ENCODE peak calls at places on chromosomes 2 and 18, in seven cellular contexts. E is left lung; G is activated naive CD4-positive, alpha-beta T cell treated with anti-CD3 and anti-CD28 coated beads, Interleukin-2, amount 10 ng/mL, durations not matched to agents 7 days and 5 days; L is heart right ventricle; A is NAMALWA; U is omental fat pad; Y is progenitor cell of endocrine pancreas. T is an unnamed sample.

GRCh38 chr18:28767781-28768211 is 590.9 kb upstream of the CDH2 start:
- DNase-seq in E (no peak), G (no peak), L (no peak), A (no peak), U (no peak), Y (no peak), T (no peak)

GRCh38 chr18:36770315-36770946 is 58.4 kb downstream of the TPGS2 start:
- DNase-seq in E (no peak), G (no peak), L (no peak), A (no peak), U (no peak), Y (no peak), T (no peak)

GRCh38 chr2:86700705-86701104 is 19.4 kb upstream of the RMND5A start:
- DNase-seq in E (no peak), G (no peak), L (no peak), A (no peak), U (no peak), Y (no peak), T (no peak)

GRCh38 chr2:175823291-175824073 is 178.6 kb downstream of the LNPK start:
- DNase-seq in E (no peak), G (no peak), L (no peak), A (no peak), U (no peak), Y (no peak), T (no peak)

GRCh38 chr2:156110890-156111289 is 221.6 kb downstream of the NR4A2 start:
- DNase-seq in E (no peak), G (peak; percentile 21), L (no peak), A (peak; percentile 73), U (no peak), Y (peak; percentile 13), T (no peak)

GRCh38 chr2:187577310-187577709 is 23.1 kb upstream of the TFPI start:
- DNase-seq in E (no peak), G (no peak), L (no peak), A (peak; percentile 5), U (no peak), Y (no peak), T (no peak)

GRCh38 chr2:14867853-14868252 is 235.3 kb downstream of the LRATD1 start:
- DNase-seq in E (no peak), G (no peak), L (no peak), A (no peak), U (no peak), Y (no peak), T (no peak)

GRCh38 chr18:67410075-67410474 is 106.4 kb downstream of the DSEL start:
- DNase-seq in E (no peak), G (no peak), L (no peak), A (no peak), U (no peak), Y (no peak), T (no peak)

GRCh38 chr2:238162171-238162515 is 3.4 kb downstream of the ERFE start:
- DNase-seq in E (no peak), G (no peak), L (no peak), A (no peak), U (no peak), Y (no peak), T (peak; percentile 13)

GRCh38 chr2:8545676-8546318 is 136.1 kb upstream of the ID2 start:
- DNase-seq in E (peak; percentile 76), G (no peak), L (no peak), A (no peak), U (peak; percentile 20), Y (no peak), T (peak; percentile 17)

T was measured in left ventricle myocardium inferior.